ENCODE peak calls at places on chromosomes 5 and 9, in six cellular contexts. S is mesenchymal stem cell, D is H1, X is H9, R is trophoblast cell, P is neuronal stem cell. F is an unnamed sample. For H3K79me1, the result is how much of the 10 kb centered on the place peaks cover.

GRCh38 chr9:123357748-123358059 is 1.7 kb downstream of the CRB2 start:
- DNase-seq in S (no peak), D (no peak), X (no peak), R (no peak), P (no peak), F (no peak)

GRCh38 chr5:17379188-17379951 is 118.7 kb upstream of the TAF11L2 start:
- DNase-seq in S (peak), D (no peak), X (no peak), R (no peak), P (no peak), F (peak)

GRCh38 chr5:31825775-31826068 is 186.8 kb downstream of the PDZD2 start:
- DNase-seq in S (no peak), D (no peak), X (no peak), R (no peak), P (no peak), F (no peak)

GRCh38 chr9:121059998-121060636 is 10.0 kb upstream of the C5 start:
- DNase-seq in S (peak), D (no peak), X (no peak), R (peak), P (peak), F (peak)

GRCh38 chr5:2757563-2758311 is 6.3 kb upstream of the IRX2 start:
- DNase-seq in S (no peak), D (peak), X (peak), R (peak), P (no peak), F (peak)

GRCh38 chr5:42005561-42006153 is 80.6 kb downstream of the FBXO4 start:
- DNase-seq in S (peak), D (no peak), X (no peak), R (peak), P (no peak), F (peak)

GRCh38 chr5:44536650-44537260 is 147.5 kb upstream of the FGF10 start:
- DNase-seq in S (peak), D (peak), X (peak), R (peak), P (peak), F (peak)

GRCh38 chr5:124263172-124263571 is 483.3 kb downstream of the ZNF608 start:
- DNase-seq in S (no peak), D (no peak), X (no peak), R (peak), P (no peak), F (no peak)

GRCh38 chr9:123246534-123246933 is 21.9 kb downstream of the STRBP start:
- DNase-seq in S (no peak), D (no peak), X (no peak), R (no peak), P (no peak), F (no peak)

GRCh38 chr5:132824426-132824825 is 6.0 kb downstream of the SHROOM1 start:
- DNase-seq in S (no peak), D (no peak), X (no peak), R (no peak), P (no peak), F (no peak)

GRCh38 chr5:78538240-78538850 is 110.2 kb downstream of the LHFPL2 start:
- DNase-seq in S (no peak), D (no peak), X (no peak), R (no peak), P (no peak), F (no peak)

GRCh38 chr5:135426102-135427082 is 20.8 kb downstream of the DCANP1 start:
- DNase-seq in S (peak), D (no peak), X (no peak), R (peak), P (peak), F (peak)

GRCh38 chr9:91733006-91733624 is 216.9 kb downstream of the ROR2 start:
- DNase-seq in S (no peak), D (no peak), X (no peak), R (no peak), P (no peak), F (no peak)

GRCh38 chr9:126682928-126683697 is 69.4 kb downstream of the LMX1B start:
- DNase-seq in S (no peak), D (no peak), X (peak), R (peak), P (no peak), F (no peak)

GRCh38 chr9:136857166-136857565 is 5.0 kb downstream of the MAMDC4 start:
- DNase-seq in S (no peak), D (peak), X (peak), R (no peak), P (no peak), F (no peak)

GRCh38 chr5:61614606-61615005 is 282.5 kb downstream of the ZSWIM6 start:
- DNase-seq in S (peak), D (no peak), X (no peak), R (peak), P (no peak), F (no peak)

GRCh38 chr9:115922441-115922840 is 231.2 kb upstream of the PAPPA start:
- DNase-seq in S (no peak), D (no peak), X (no peak), R (peak), P (no peak), F (no peak)

GRCh38 chr9:133144142-133144886 is 19.4 kb downstream of the GBGT1 start:
- DNase-seq in S (peak), D (peak), X (peak), R (peak), P (peak), F (peak)

GRCh38 chr5:95857185-95857945 is 34.8 kb upstream of the GLRX start:
- DNase-seq in S (peak), D (no peak), X (no peak), R (peak), P (no peak), F (peak)

GRCh38 chr5:137696481-137696880 is 39.4 kb downstream of the KLHL3 start:
- DNase-seq in S (peak), D (no peak), X (no peak), R (no peak), P (no peak), F (peak)

GRCh38 chr9:87711857-87712800 is 13.8 kb upstream of the CTSL start:
- DNase-seq in S (peak), D (no peak), X (no peak), R (peak), P (no peak), F (peak)

GRCh38 chr9:2749485-2749884 is 32.2 kb downstream of the KCNV2 start:
- DNase-seq in S (no peak), D (no peak), X (no peak), R (no peak), P (no peak), F (peak)

GRCh38 chr5:145499483-145499882 is 335.7 kb downstream of the PRELID2 start:
- DNase-seq in S (peak), D (no peak), X (no peak), R (no peak), P (no peak), F (peak)

GRCh38 chr9:77977210-77977611 is 54.4 kb downstream of the GNAQ start:
- DNase-seq in S (peak), D (no peak), X (peak), R (peak), P (peak), F (peak)

DNA sequence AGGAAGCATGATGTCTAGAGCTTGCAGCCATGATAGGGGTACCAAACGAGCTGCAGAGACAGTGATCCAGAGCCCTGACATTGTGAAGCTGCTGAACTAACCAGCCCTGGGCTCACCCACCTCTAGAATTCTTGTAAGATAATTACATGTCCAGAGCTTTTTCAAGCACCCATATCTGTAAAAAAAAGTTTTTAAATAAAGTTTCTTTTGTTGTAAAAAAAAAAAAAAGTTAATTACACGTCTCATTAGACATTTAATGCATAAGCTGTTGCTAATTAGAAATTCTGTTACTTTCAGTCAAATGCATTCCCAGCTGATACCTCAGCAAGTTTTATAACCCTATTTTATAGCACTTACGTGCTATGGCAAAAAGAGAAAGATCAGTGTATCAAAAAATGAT is 65.6 kb downstream of the C9orf85 start:
- DNase-seq in S (no peak), D (no peak), X (no peak), R (no peak), P (no peak), F (no peak)
- H3K14ac ChIP-seq in S (no peak), D (no peak), X (no peak), R (no peak), P (no peak), F (no peak)

GRCh38 chr5:172443441-172444109 is 10.8 kb downstream of the SH3PXD2B start:
- DNase-seq in S (peak), D (no peak), X (no peak), R (peak), P (no peak), F (peak)

GRCh38 chr5:172444110-172444510 is 10.2 kb downstream of the SH3PXD2B start:
- DNase-seq in S (peak), D (no peak), X (no peak), R (peak), P (no peak), F (peak)

GRCh38 chr5:172445866-172446265 is 8.5 kb downstream of the SH3PXD2B start:
- DNase-seq in S (no peak), D (no peak), X (no peak), R (no peak), P (no peak), F (no peak)

GRCh38 chr5:172446336-172447051 is 7.8 kb downstream of the SH3PXD2B start:
- DNase-seq in S (peak), D (no peak), X (no peak), R (no peak), P (no peak), F (no peak)

GRCh38 chr5:172444626-172445365 is 9.5 kb downstream of the SH3PXD2B start:
- DNase-seq in S (no peak), D (no peak), X (no peak), R (no peak), P (no peak), F (no peak)
- H3K79me1 ChIP-seq in S (under half), D (under half), X (under half), R (under half), P (under half), F (half or more)

DNA sequence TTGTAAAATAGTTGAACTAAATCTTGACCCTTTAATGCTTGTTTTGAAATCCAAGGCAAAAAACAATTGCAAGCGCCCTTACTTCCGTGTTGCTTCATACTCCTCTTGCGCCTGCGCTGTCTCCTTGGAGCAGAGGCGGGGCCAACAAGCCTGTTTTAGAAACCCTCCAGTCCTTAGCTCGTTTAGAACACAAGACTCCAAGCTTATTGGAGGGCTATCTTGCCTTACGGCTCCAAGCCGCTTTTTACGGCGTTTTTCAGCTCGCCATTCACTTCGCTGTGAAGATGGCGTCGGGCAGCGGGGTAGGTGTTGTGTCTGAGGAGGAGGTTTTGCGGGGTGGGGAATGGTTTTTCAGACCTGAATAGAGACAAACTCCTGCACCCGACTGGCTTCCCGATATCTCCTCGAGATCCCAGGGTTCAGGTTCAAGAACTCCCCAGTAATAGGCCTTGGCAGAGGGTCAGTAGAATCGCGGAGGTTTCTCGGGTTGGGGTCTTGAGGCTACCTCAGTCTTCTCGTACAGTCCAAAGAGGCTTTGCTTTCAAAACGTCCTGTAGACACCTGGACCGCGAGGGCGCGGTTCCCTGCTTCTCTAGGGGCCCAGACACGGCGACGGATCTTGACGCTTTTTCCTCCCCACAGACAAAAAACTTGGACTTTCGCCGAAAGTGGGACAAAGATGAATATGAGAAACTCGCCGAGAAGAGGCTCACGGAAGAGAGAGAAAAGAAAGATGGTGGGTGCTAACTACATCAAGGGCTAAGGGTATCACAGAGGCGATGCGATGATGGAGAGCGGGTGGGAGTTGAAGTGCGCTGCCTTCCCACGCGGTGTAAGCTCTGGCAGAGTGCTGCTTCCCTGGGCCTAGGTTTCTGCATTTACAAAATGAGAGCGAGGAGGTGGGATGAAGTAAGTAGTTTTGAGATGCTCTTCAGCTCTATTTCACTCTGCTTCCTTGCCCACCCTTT is at the start of gene ZMAT2:
- DNase-seq in S (peak), D (peak), X (peak), R (peak), P (peak), F (peak)
- H3K14ac ChIP-seq in S (no peak), D (no peak), X (peak), R (peak), P (no peak), F (peak)

GRCh38 chr9:99720455-99721050 is 101.1 kb upstream of the NR4A3 start:
- DNase-seq in S (peak), D (no peak), X (no peak), R (no peak), P (no peak), F (peak)
- H3K79me1 ChIP-seq in S (under half), D (under half), X (under half), R (under half), P (under half), F (under half)

GRCh38 chr5:94276056-94276455 is 342.3 kb downstream of the KIAA0825 start:
- DNase-seq in S (no peak), D (no peak), X (no peak), R (no peak), P (no peak), F (no peak)
- H3K14ac ChIP-seq in S (no peak), D (no peak), X (no peak), R (no peak), P (no peak), F (no peak)

GRCh38 chr9:134663084-134663483 is 21.5 kb downstream of the COL5A1 start:
- DNase-seq in S (no peak), D (no peak), X (no peak), R (peak), P (no peak), F (no peak)
- H3K79me1 ChIP-seq in S (under half), D (under half), X (under half), R (under half), P (under half), F (half or more)

GRCh38 chr9:16422114-16422513 is 448.4 kb downstream of the BNC2 start:
- DNase-seq in S (no peak), D (no peak), X (no peak), R (no peak), P (no peak), F (no peak)

GRCh38 chr9:16431666-16432065 is 438.8 kb downstream of the BNC2 start:
- DNase-seq in S (no peak), D (no peak), X (no peak), R (no peak), P (no peak), F (no peak)

GRCh38 chr9:16425572-16425971 is 444.9 kb downstream of the BNC2 start:
- DNase-seq in S (peak), D (no peak), X (no peak), R (peak), P (no peak), F (peak)

GRCh38 chr9:16429671-16430070 is 440.8 kb downstream of the BNC2 start:
- DNase-seq in S (peak), D (no peak), X (no peak), R (no peak), P (peak), F (no peak)

GRCh38 chr9:16426716-16427115 is 443.8 kb downstream of the BNC2 start:
- DNase-seq in S (no peak), D (no peak), X (no peak), R (no peak), P (no peak), F (peak)
- H3K14ac ChIP-seq in S (no peak), D (no peak), X (no peak), R (no peak), P (no peak), F (no peak)